ENCODE peak calls at places on chromosomes 13 and 19, in seven cellular contexts. R is non-pigmented ciliary epithelial cell, P is iPS-NIHi11, X is H9, B is fibroblast of the conjunctiva, M is GM03348, O is upper lobe of right lung. U is an unnamed sample.

GRCh38 chr13:64529874-64530485 is 2700.2 kb downstream of the PCDH9 start:
- DNase-seq in B (no peak), X (peak), P (peak), R (no peak), O (no peak), M (peak), U (no peak)

GRCh38 chr13:78020861-78021260 is 102.2 kb upstream of the EDNRB start:
- DNase-seq in M (no peak), O (no peak), B (no peak), P (no peak), R (no peak), X (no peak), U (no peak)

GRCh38 chr19:45130888-45131615 is 29.7 kb downstream of the NKPD1 start:
- DNase-seq in P (no peak), R (no peak), B (no peak), O (no peak), M (no peak), X (no peak), U (no peak)

GRCh38 chr19:51125421-51126075 is 842 bp downstream of the SIGLEC9 start:
- DNase-seq in P (no peak), O (no peak), R (no peak), X (no peak), B (no peak), M (no peak), U (no peak)

GRCh38 chr13:110525328-110526319 is 35.9 kb downstream of the RAB20 start:
- DNase-seq in X (no peak), R (no peak), B (no peak), O (peak), M (no peak), P (no peak), U (peak)

GRCh38 chr13:94419304-94419943 is 60.1 kb downstream of the DCT start:
- DNase-seq in O (no peak), P (no peak), B (peak), M (peak), R (peak), X (no peak), U (no peak)

GRCh38 chr19:44745386-44745831 is 3.1 kb upstream of the BCL3 start:
- DNase-seq in M (peak), X (peak), O (peak), P (peak), B (peak), R (no peak), U (no peak)

GRCh38 chr19:53903055-53903680 is 5.9 kb upstream of the CACNG7 start:
- DNase-seq in R (peak), O (no peak), B (no peak), X (peak), M (peak), P (peak), U (no peak)

GRCh38 chr19:29215322-29215845 is 2.4 kb upstream of the UQCRFS1 start:
- DNase-seq in X (no peak), M (no peak), P (no peak), R (no peak), O (no peak), B (no peak), U (no peak)

GRCh38 chr19:41321600-41322270 is 11.8 kb downstream of the CCDC97 start:
- DNase-seq in B (no peak), X (peak), M (peak), P (peak), O (no peak), R (no peak), U (no peak)

GRCh38 chr13:41587490-41587889 is 130.1 kb downstream of the RGCC start:
- DNase-seq in P (no peak), R (no peak), B (no peak), M (no peak), O (no peak), X (peak), U (no peak)

GRCh38 chr13:97067342-97067895 is 73.1 kb upstream of the OXGR1 start:
- DNase-seq in R (no peak), B (no peak), O (no peak), P (no peak), M (no peak), X (no peak), U (no peak)

GRCh38 chr19:45405435-45406164 is 731 bp upstream of the PPP1R13L start:
- DNase-seq in O (peak), X (peak), M (peak), R (peak), B (peak), P (peak), U (peak)

GRCh38 chr13:59680429-59681024 is 483.2 kb downstream of the DIAPH3 start:
- DNase-seq in X (no peak), O (no peak), M (peak), B (peak), P (peak), R (no peak), U (no peak)

GRCh38 chr13:49042476-49042875 is 66.8 kb downstream of the FNDC3A start:
- DNase-seq in O (no peak), P (no peak), B (no peak), M (no peak), X (no peak), R (no peak), U (no peak)

GRCh38 chr19:10118960-10119359 is 739 bp downstream of the EIF3G start:
- DNase-seq in R (no peak), P (no peak), B (no peak), O (no peak), M (no peak), X (no peak), U (no peak)

GRCh38 chr19:29850482-29850881 is 38.7 kb downstream of the CCNE1 start:
- DNase-seq in O (no peak), M (no peak), R (no peak), X (no peak), B (no peak), P (no peak), U (no peak)

GRCh38 chr19:18743281-18743825 is 47.8 kb downstream of the COMP start:
- DNase-seq in O (peak), P (no peak), M (no peak), R (no peak), X (peak), B (no peak), U (peak)

GRCh38 chr13:113122571-113123225 is at the start of gene F10:
- DNase-seq in X (peak), R (peak), M (peak), P (peak), O (peak), B (peak), U (peak)

GRCh38 chr13:36883829-36884228 is 36.2 kb downstream of the SMAD9 start:
- DNase-seq in R (no peak), B (no peak), X (no peak), O (no peak), P (no peak), M (no peak), U (no peak)

GRCh38 chr13:111877906-111878305 is 189.0 kb upstream of the SOX1 start:
- DNase-seq in P (no peak), O (no peak), X (no peak), R (no peak), M (no peak), B (no peak), U (no peak)

GRCh38 chr19:13078897-13079541 is 23.6 kb downstream of the LYL1 start:
- DNase-seq in O (no peak), P (no peak), X (no peak), R (no peak), B (no peak), M (no peak), U (no peak)

GRCh38 chr19:50449236-50449899 is 16.7 kb downstream of the MYBPC2 start:
- DNase-seq in P (no peak), X (no peak), R (no peak), O (no peak), M (no peak), B (no peak), U (no peak)

GRCh38 chr13:30394798-30395191 is 27.5 kb upstream of the UBE2L5 start:
- DNase-seq in X (no peak), R (no peak), P (no peak), O (no peak), B (no peak), M (peak), U (no peak)

GRCh38 chr13:79285159-79285558 is 120.9 kb downstream of the RBM26 start:
- DNase-seq in M (no peak), P (no peak), X (no peak), R (no peak), B (no peak), O (no peak), U (no peak)

GRCh38 chr13:113296842-113297369 is at the start of gene LAMP1:
- DNase-seq in P (peak), M (peak), R (peak), B (peak), O (peak), X (peak), U (peak)

GRCh38 chr13:98853791-98854191 is 101.3 kb upstream of the SLC15A1 start:
- DNase-seq in P (no peak), R (no peak), O (no peak), B (peak), M (peak), X (no peak), U (no peak)

GRCh38 chr13:32320528-32320927 is 5.2 kb downstream of the BRCA2 start:
- DNase-seq in R (no peak), O (no peak), X (no peak), B (no peak), P (no peak), M (no peak), U (no peak)

GRCh38 chr19:39157997-39158389 is 32.4 kb downstream of the PAK4 start:
- DNase-seq in M (no peak), R (no peak), B (no peak), P (no peak), X (no peak), O (no peak), U (no peak)

GRCh38 chr13:22936228-22936627 is 244.6 kb upstream of the SGCG start:
- DNase-seq in M (no peak), O (no peak), B (no peak), P (no peak), X (no peak), R (no peak), U (no peak)

GRCh38 chr19:48325265-48325910 is at the start of gene EMP3:
- DNase-seq in B (peak), M (peak), X (peak), O (peak), P (peak), R (peak), U (peak)

GRCh38 chr13:49304763-49305695 is 57.3 kb downstream of the CDADC1 start:
- DNase-seq in B (no peak), P (no peak), R (no peak), O (no peak), M (no peak), X (no peak), U (no peak)

GRCh38 chr19:11265785-11266236 is 3.5 kb upstream of the DOCK6 start:
- DNase-seq in R (no peak), M (no peak), X (no peak), O (no peak), B (no peak), P (no peak), U (peak)

GRCh38 chr19:55341191-55342043 is 1.7 kb downstream of the KMT5C start:
- DNase-seq in B (no peak), M (peak), P (peak), X (peak), O (peak), R (no peak), U (peak)

GRCh38 chr19:52665047-52665446 is 26.9 kb upstream of the ZNF83 start:
- DNase-seq in X (no peak), M (no peak), B (no peak), O (no peak), P (no peak), R (no peak), U (no peak)

GRCh38 chr19:3618144-3618810 is 8.3 kb downstream of the CACTIN start:
- DNase-seq in O (peak), R (no peak), P (peak), X (peak), B (peak), M (peak), U (no peak)

GRCh38 chr13:32107474-32107873 is 75.9 kb downstream of the FRY start:
- DNase-seq in R (no peak), P (no peak), M (no peak), X (no peak), O (no peak), B (no peak), U (no peak)

GRCh38 chr19:11624064-11624463 is 26.8 kb downstream of the ZNF627 start:
- DNase-seq in O (no peak), X (no peak), B (no peak), R (peak), M (peak), P (no peak), U (no peak)

U was measured in lower lobe of right lung.